ENCODE peak calls at places on chromosomes 2 and 18, in six cellular contexts. N, T, L, C, H and M are unnamed samples.
A peak's percentile ranks its signal among the peaks of the same experiment; 100 is the strongest.

GRCh38 chr2:204434660-204435462 is 110.4 kb upstream of the PARD3B start:
- DNase-seq in N (peak; percentile 59), T (no peak), L (no peak), C (no peak), H (no peak), M (no peak)

GRCh38 chr18:62881509-62882016 is 166.2 kb downstream of the PHLPP1 start:
- DNase-seq in N (peak; percentile 92), T (no peak), L (no peak), C (no peak), H (peak; percentile 94), M (peak; percentile 27)

GRCh38 chr18:57435851-57436192 is 648 bp downstream of the ONECUT2 start:
- DNase-seq in N (no peak), T (no peak), L (no peak), C (no peak), H (no peak), M (no peak)

GRCh38 chr2:155679647-155680046 is 652.9 kb downstream of the NR4A2 start:
- DNase-seq in N (no peak), T (no peak), L (no peak), C (no peak), H (no peak), M (no peak)

GRCh38 chr18:46278481-46279465 is 174.6 kb downstream of the HAUS1 start:
- DNase-seq in N (peak; percentile 52), T (no peak), L (no peak), C (no peak), H (no peak), M (no peak)

GRCh38 chr2:199455533-199456382 is 2.0 kb downstream of the SATB2 start:
- DNase-seq in N (no peak), T (no peak), L (no peak), C (peak; percentile 52), H (peak; percentile 76), M (no peak)

GRCh38 chr2:30666307-30666874 is 140.9 kb downstream of the CAPN13 start:
- DNase-seq in N (peak; percentile 93), T (no peak), L (no peak), C (no peak), H (peak; percentile 55), M (no peak)

GRCh38 chr18:79422022-79422782 is 26.5 kb downstream of the NFATC1 start:
- DNase-seq in N (no peak), T (no peak), L (no peak), C (no peak), H (no peak), M (no peak)

GRCh38 chr2:218962859-218963492 is 3.5 kb downstream of the CDK5R2 start:
- DNase-seq in N (no peak), T (no peak), L (peak; percentile 74), C (peak; percentile 85), H (peak; percentile 98), M (peak; percentile 71)

GRCh38 chr2:19312949-19313348 is 45.5 kb downstream of the OSR1 start:
- DNase-seq in N (no peak), T (no peak), L (no peak), C (no peak), H (no peak), M (no peak)

GRCh38 chr18:73908323-73908722 is 239.3 kb downstream of the FBXO15 start:
- DNase-seq in N (no peak), T (no peak), L (no peak), C (no peak), H (no peak), M (no peak)

GRCh38 chr2:182186132-182186735 is 200.6 kb downstream of the PPP1R1C start:
- DNase-seq in N (no peak), T (no peak), L (no peak), C (peak; percentile 87), H (peak; percentile 95), M (no peak)

GRCh38 chr18:70288851-70289328 is at the start of gene SOCS6:
- DNase-seq in N (no peak), T (no peak), L (peak; percentile 77), C (no peak), H (peak; percentile 65), M (peak; percentile 74)

GRCh38 chr2:96501471-96501874 is 3.7 kb downstream of the NEURL3 start:
- DNase-seq in N (no peak), T (no peak), L (no peak), C (no peak), H (no peak), M (no peak)

GRCh38 chr18:69400976-69401474 is 337 bp downstream of the DOK6 start:
- DNase-seq in N (no peak), T (no peak), L (peak; percentile 24), C (no peak), H (peak; percentile 48), M (peak; percentile 26)

GRCh38 chr2:177239934-177240600 is 24.5 kb downstream of the NFE2L2 start:
- DNase-seq in N (no peak), T (no peak), L (no peak), C (no peak), H (peak; percentile 35), M (no peak)

GRCh38 chr18:8800445-8800844 is 95.1 kb downstream of the MTCL1 start:
- DNase-seq in N (peak; percentile 97), T (no peak), L (no peak), C (no peak), H (no peak), M (no peak)

GRCh38 chr18:28511421-28511821 is 334.5 kb upstream of the CDH2 start:
- DNase-seq in N (peak; percentile 4), T (no peak), L (no peak), C (no peak), H (no peak), M (no peak)

GRCh38 chr2:70190086-70190412 is 770 bp downstream of the C2orf42 start:
- DNase-seq in N (peak; percentile 9), T (no peak), L (no peak), C (peak; percentile 48), H (peak; percentile 73), M (no peak)

GRCh38 chr2:30987611-30988010 is 150.6 kb downstream of the GALNT14 start:
- DNase-seq in N (no peak), T (no peak), L (no peak), C (no peak), H (no peak), M (no peak)